ENCODE peak calls at places on chromosome 4, in five cellular contexts. J, A, X, N and W are unnamed samples.

GRCh38 chr4:149291463-149291862 is 524.2 kb downstream of the IQCM start:
- DNase-seq in J (no peak), N (peak), X (no peak), A (no peak), W (no peak)

GRCh38 chr4:157223446-157223845 is 2.9 kb downstream of the GRIA2 start:
- DNase-seq in A (no peak), N (no peak), J (no peak), X (no peak), W (no peak)

GRCh38 chr4:187258651-187259401 is 535.2 kb upstream of the FAT1 start:
- DNase-seq in A (no peak), N (no peak), J (no peak), X (no peak), W (no peak)

GRCh38 chr4:7941111-7942018 is 1.7 kb upstream of the AFAP1 start:
- DNase-seq in X (no peak), A (peak), J (no peak), N (no peak), W (no peak)

GRCh38 chr4:101356928-101357327 is 9.6 kb upstream of the PPP3CA start:
- DNase-seq in N (no peak), J (peak), X (peak), A (peak), W (no peak)

GRCh38 chr4:6198768-6199343 is 1.5 kb downstream of the JAKMIP1 start:
- DNase-seq in J (no peak), N (no peak), X (no peak), A (no peak), W (peak)

GRCh38 chr4:185504098-185505047 is 30.9 kb downstream of the PDLIM3 start:
- DNase-seq in X (peak), N (peak), J (no peak), A (no peak), W (peak)

GRCh38 chr4:87848622-87849351 is 16.0 kb downstream of the MEPE start:
- DNase-seq in J (peak), X (peak), A (no peak), N (peak), W (peak)

GRCh38 chr4:29900336-29900735 is 819.8 kb upstream of the PCDH7 start:
- DNase-seq in X (no peak), A (no peak), J (no peak), N (no peak), W (no peak)

GRCh38 chr4:145703850-145704528 is 24.0 kb downstream of the C4orf51 start:
- DNase-seq in X (no peak), A (no peak), J (no peak), N (no peak), W (no peak)

GRCh38 chr4:126051709-126052424 is 737.1 kb downstream of the FAT4 start:
- DNase-seq in N (no peak), X (no peak), A (no peak), J (no peak), W (no peak)
- TF ChIP-seq CTCF in N (peak), X (no peak), A (no peak), J (no peak), W (no peak)

DNA sequence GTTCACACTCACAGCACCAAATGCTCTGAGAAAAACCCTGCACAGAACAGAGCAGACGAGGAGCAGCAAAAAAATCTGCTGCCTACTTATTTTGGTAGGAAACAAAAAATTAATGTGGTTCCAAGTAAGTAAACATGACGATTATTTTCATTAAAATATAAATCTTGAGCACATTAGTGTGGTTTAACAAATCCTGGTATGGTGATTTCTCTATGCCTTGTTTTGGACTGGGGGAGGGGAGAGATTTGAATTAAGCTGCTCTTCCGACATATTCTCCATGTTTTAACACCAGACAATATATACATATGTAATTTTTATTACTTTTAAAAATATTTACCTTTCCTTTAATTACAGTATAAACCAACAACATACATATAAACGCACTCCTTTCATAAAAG is 1.8 kb downstream of the CAMK2D start:
- DNase-seq in N (no peak), J (no peak), X (no peak), A (no peak), W (no peak)
- H3K4me3 ChIP-seq in N (peak), J (no peak), X (peak), A (peak), W (peak)

GRCh38 chr4:44313702-44314101 is 134.9 kb downstream of the KCTD8 start:
- DNase-seq in N (no peak), J (no peak), X (no peak), A (no peak), W (no peak)
- H3K27ac ChIP-seq in N (no peak), J (no peak), X (no peak), A (no peak), W (no peak)

GRCh38 chr4:125313497-125313896 is 1.3 kb upstream of the FAT4 start:
- DNase-seq in A (no peak), J (peak), X (peak), N (no peak), W (no peak)

GRCh38 chr4:125316391-125316780 is 1.6 kb downstream of the FAT4 start:
- DNase-seq in A (peak), X (peak), J (no peak), N (peak), W (peak)

GRCh38 chr4:125313989-125314602 is 659 bp upstream of the FAT4 start:
- DNase-seq in N (no peak), X (peak), J (no peak), A (no peak), W (no peak)

GRCh38 chr4:125315571-125316390 is 1.0 kb downstream of the FAT4 start:
- DNase-seq in A (peak), J (peak), N (peak), X (peak), W (no peak)

DNA sequence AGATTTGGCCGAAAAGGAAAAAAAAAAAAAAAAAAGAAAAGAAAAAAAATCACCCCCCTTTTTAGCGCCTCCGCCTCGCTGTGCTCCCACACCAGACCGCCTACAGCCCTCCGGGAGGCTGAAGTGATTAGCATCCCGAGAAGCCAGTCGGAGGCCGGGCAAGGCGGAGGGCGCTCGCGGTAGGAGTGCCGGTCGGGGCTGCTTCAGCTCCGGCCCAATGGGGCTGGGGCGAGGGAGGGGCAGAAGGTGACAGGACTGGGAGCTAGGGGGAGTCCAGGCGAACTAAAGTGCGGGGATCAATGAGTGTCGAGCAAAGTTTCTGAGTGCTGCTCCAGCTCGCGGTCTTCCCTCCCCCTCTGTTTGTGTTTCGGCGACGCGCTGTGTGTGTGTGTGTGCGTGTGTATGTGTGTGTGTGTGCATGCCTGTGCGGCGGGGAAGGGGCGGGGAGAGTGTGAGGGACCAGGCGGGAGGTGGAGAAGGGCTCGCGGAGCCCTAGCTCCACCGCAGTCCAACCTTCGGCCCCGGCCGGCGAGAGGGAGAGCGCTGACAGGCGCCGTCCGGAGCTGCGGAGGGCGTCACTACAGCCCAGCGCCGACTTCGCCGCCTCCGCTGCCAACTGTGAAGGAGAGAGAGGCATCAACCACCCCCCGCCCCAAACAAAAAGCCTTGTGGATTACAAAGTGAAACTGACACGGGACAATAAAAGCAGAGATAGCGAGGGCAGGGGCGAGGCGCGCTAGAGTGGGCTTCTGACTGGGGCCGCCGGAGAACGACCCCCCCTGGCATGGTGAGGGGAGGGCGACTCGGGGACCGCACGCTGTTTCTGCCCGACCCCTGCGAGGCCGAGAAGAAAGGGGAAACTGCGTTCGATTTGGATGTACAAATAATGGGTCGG is at the start of gene FAT4:
- DNase-seq in N (peak), A (peak), J (peak), X (peak), W (peak)
- TF ChIP-seq CTCF in N (peak), A (no peak), J (no peak), X (peak), W (no peak)

GRCh38 chr4:2930135-2930805 is 32.9 kb downstream of the NOP14 start:
- DNase-seq in A (peak), X (no peak), J (no peak), N (peak), W (peak)
- H3K4me3 ChIP-seq in A (no peak), X (no peak), J (no peak), N (no peak), W (no peak)

GRCh38 chr4:123393696-123394095 is 2.9 kb upstream of the SPRY1 start:
- DNase-seq in A (no peak), X (no peak), N (no peak), J (no peak), W (no peak)
- H3K27ac ChIP-seq in A (no peak), X (no peak), N (peak), J (no peak), W (no peak)